ENCODE peak calls at places on chromosomes 7 and 10, in nine cellular contexts. X, I, G, U, T, W, K, A and O are unnamed samples.

GRCh38 chr10:67487199-67487598 is 208.8 kb downstream of the CTNNA3 start:
- DNase-seq in G (no peak), W (no peak), K (no peak), I (no peak), U (no peak), X (no peak), T (no peak), A (no peak), O (peak; percentile 45)

GRCh38 chr7:149496642-149497391 is 792 bp downstream of the ZNF746 start:
- DNase-seq in I (peak; percentile 90), K (peak; percentile 70), U (peak; percentile 59), A (peak; percentile 72), G (peak; percentile 49), X (peak; percentile 31), T (peak; percentile 29), W (no peak), O (peak; percentile 58)

GRCh38 chr10:131172433-131172832 is 139.1 kb downstream of the TCERG1L start:
- DNase-seq in A (no peak), U (no peak), G (no peak), I (no peak), T (no peak), K (no peak), X (no peak), W (no peak), O (no peak)

GRCh38 chr10:31656820-31657470 is 271.7 kb downstream of the ARHGAP12 start:
- DNase-seq in U (no peak), W (no peak), G (no peak), A (no peak), I (no peak), X (no peak), T (no peak), K (no peak), O (no peak)

GRCh38 chr7:47600199-47601118 is 18.5 kb upstream of the TNS3 start:
- DNase-seq in X (no peak), K (no peak), G (no peak), U (no peak), W (no peak), I (no peak), T (no peak), A (no peak), O (peak; percentile 85)

GRCh38 chr10:70954373-70954772 is 66.0 kb upstream of the PCBD1 start:
- DNase-seq in K (peak; percentile 10), G (no peak), U (no peak), X (no peak), I (no peak), W (no peak), A (no peak), T (no peak), O (no peak)

GRCh38 chr7:111090834-111091233 is at the start of gene LRRN3:
- DNase-seq in U (peak; percentile 64), X (no peak), K (peak; percentile 53), W (no peak), A (peak; percentile 53), T (no peak), I (peak; percentile 39), G (no peak), O (no peak)

GRCh38 chr7:74658171-74659004 is 870 bp downstream of the GTF2I start:
- DNase-seq in X (peak; percentile 97), A (peak; percentile 96), T (peak; percentile 87), U (peak; percentile 95), I (peak; percentile 96), W (peak; percentile 89), G (peak; percentile 91), K (peak; percentile 95), O (peak; percentile 93)

GRCh38 chr7:23633417-23633816 is 36.2 kb downstream of the CCDC126 start:
- DNase-seq in I (no peak), X (no peak), K (no peak), U (no peak), G (no peak), W (no peak), T (no peak), A (no peak), O (no peak)

GRCh38 chr7:107344286-107344685 is 125.6 kb upstream of the GPR22 start:
- DNase-seq in A (no peak), X (no peak), I (no peak), K (no peak), T (no peak), U (no peak), W (no peak), G (no peak), O (no peak)

GRCh38 chr7:121120921-121121320 is 132.4 kb downstream of the CPED1 start:
- DNase-seq in G (no peak), I (no peak), W (no peak), U (no peak), A (no peak), T (no peak), X (no peak), K (no peak), O (no peak)

GRCh38 chr7:91869661-91870060 is 10.8 kb downstream of the MTERF1 start:
- DNase-seq in I (no peak), W (no peak), T (no peak), G (no peak), K (no peak), A (no peak), X (peak; percentile 13), U (no peak), O (no peak)

GRCh38 chr7:128728608-128729007 is 10.6 kb upstream of the CALU start:
- DNase-seq in I (no peak), W (no peak), K (no peak), G (no peak), A (no peak), U (no peak), T (no peak), X (no peak), O (no peak)

GRCh38 chr7:90920336-90920735 is 324.2 kb downstream of the CDK14 start:
- DNase-seq in T (no peak), U (no peak), K (no peak), X (no peak), W (no peak), G (no peak), I (no peak), A (no peak), O (no peak)

GRCh38 chr10:106913294-106913693 is 251.2 kb downstream of the SORCS1 start:
- DNase-seq in G (no peak), K (no peak), I (no peak), T (no peak), A (no peak), U (no peak), W (no peak), X (no peak), O (no peak)

GRCh38 chr7:143145-143751 is 49.1 kb upstream of the FAM20C start:
- DNase-seq in W (no peak), A (no peak), G (peak; percentile 14), X (no peak), I (no peak), T (no peak), K (no peak), U (peak; percentile 11), O (no peak)

DNA sequence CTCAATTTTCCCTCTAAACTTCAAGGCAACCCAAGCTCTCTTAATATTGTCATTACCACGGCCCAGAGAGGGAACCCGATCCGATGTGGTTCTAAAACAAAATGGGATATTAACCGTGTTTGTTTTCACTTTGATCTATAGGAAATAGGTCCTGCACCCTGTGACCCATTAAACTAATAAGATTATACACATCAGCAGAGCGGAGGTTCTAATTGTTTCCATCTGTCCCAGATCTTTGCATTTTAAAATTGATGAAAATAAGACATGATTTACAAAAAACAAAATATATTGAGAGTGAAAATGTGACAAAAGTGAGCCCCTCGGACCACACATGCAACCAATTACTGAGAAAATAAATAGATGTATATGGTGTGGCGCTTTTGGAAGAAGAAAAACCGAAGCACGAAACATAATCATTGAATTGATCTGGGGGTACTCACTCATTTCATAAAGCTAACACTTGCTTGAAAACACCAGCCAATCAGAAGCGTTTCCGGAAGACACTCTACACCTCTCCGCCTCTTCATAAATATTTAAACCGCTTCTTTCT is 290.2 kb upstream of the NFE2L3 start:
- DNase-seq in G (no peak), K (no peak), T (no peak), U (no peak), A (no peak), W (no peak), X (no peak), I (no peak), O (no peak)
- H3K4me3 ChIP-seq in G (no peak overlapping the region), K (peak overlapping the region; percentile 4), T (peak overlapping the region; percentile 44), U (no peak overlapping the region), A (peak overlapping the region; percentile 34), W (peak overlapping the region; percentile 8), X (no peak overlapping the region), I (no peak overlapping the region), O (peak overlapping the region; percentile 41)

GRCh38 chr10:78149193-78149592 is 115.5 kb downstream of the RPS24 start:
- DNase-seq in X (peak; percentile 86), I (no peak), W (no peak), G (no peak), K (no peak), U (no peak), A (no peak), T (no peak), O (no peak)
- H3K27me3 ChIP-seq in X (no peaks in the 10 kb centered on the region), I (no peaks in the 10 kb centered on the region), W (no peaks in the 10 kb centered on the region), G (no peaks in the 10 kb centered on the region), K (no peaks in the 10 kb centered on the region), U (no peaks in the 10 kb centered on the region), A (no peaks in the 10 kb centered on the region), T (peaks cover 6% of the 10 kb centered on the region), O (no peaks in the 10 kb centered on the region)

DNA sequence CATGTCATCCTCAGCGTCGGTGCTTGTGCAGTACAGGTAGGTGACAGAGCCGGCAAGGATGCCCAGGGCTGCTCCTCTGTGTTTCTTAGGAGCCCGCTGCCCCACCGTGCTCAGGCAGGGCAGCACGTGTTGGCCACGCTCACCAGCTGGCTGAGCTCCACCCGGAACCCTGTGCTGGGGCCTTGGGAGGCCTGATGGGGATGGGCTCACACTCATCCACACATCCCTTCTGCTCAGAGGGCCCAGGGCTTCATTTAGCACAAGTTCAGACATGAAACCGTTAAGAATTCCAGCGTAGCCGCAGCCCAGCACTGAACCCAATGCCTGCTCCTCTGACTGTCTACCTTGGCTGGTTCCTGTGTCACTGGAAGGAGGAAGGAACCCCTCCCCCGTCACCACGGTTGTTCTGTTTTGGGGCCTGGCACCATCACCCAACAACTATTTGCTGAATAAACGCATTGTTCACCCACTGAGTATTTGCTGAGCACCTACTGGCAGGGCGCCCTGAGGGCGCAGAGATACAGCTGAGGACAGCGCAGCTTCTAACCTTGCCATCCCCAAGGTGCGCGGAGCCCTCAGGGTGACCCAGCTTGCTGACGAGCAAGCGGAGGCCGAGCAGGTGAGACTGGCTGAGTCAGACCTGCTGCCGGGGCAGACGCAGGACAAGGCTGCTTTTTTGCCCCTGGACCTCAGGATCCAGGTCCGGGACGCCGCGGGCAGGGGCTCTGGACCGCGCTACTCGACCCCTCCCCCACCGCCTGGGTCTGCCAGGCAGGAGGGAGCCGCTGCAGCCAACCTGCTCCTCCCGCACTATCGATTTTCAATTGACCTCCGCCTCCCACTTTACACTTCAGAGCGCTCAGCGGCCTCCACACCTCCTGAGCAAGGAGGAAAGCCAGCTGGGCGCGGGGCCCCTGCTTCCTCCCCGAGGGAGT is 50.6 kb upstream of the RET start:
- DNase-seq in A (no peak), I (peak; percentile 69), T (peak; percentile 21), G (no peak), U (no peak), X (peak; percentile 71), W (peak; percentile 50), K (no peak), O (no peak)
- H3K4me3 ChIP-seq in A (no peak overlapping the region), I (no peak overlapping the region), T (no peak overlapping the region), G (no peak overlapping the region), U (no peak overlapping the region), X (no peak overlapping the region), W (peak overlapping the region; percentile 17), K (no peak overlapping the region), O (no peak overlapping the region)

DNA sequence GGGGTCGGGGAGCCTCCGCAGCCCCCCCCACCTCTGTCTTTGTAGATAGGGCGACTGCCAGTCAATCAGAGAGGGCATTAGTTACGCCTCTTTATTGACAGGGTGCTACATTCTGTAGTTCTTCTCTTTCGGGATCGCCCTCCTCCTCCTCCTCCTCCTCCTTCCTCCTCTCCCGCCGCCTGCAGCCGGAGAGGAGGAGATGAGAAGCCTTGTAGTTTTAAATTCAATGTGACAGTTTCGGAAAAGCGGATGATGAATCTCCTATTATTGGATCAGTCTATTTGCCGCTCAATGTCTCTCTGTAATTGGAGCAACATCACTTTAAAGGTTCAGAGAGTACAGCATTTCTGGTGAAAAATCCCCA is 587 bp upstream of the UNCX start:
- DNase-seq in W (no peak), A (no peak), K (no peak), X (no peak), I (no peak), T (no peak), G (no peak), U (no peak), O (no peak)
- H3K27me3 ChIP-seq in W (peaks cover 29% of the 10 kb centered on the region), A (peaks cover 3% of the 10 kb centered on the region), K (peaks cover 81% of the 10 kb centered on the region), X (peaks cover 63% of the 10 kb centered on the region), I (peaks cover 3% of the 10 kb centered on the region), T (peaks cover 68% of the 10 kb centered on the region), G (peaks cover 4% of the 10 kb centered on the region), U (peaks cover 85% of the 10 kb centered on the region), O (peaks cover 43% of the 10 kb centered on the region)